ENCODE peak calls at places on chromosome 22, in ten cellular contexts. I is A549, X is lower leg skin, N is adrenal gland, L is ovary, E is right lobe of liver, F is endothelial cell of umbilical vein, Q is esophagus squamous epithelium, Y is breast epithelium, T is GM12892. D is an unnamed sample.

GRCh38 chr22:27046126-27046525 is 388.7 kb downstream of the MIAT start:
- DNase-seq in T (no peak), Y (no peak), Q (no peak), N (no peak), X (no peak), L (no peak), E (no peak), I (no peak), F (no peak), D (no peak)

GRCh38 chr22:45608763-45609180 is 62.9 kb upstream of the ATXN10 start:
- DNase-seq in Q (no peak), E (no peak), L (no peak), X (no peak), Y (no peak), I (peak), F (no peak), T (no peak), N (no peak), D (no peak)

GRCh38 chr22:49257551-49257951 is 570.1 kb downstream of the BRD1 start:
- DNase-seq in N (no peak), Y (peak), I (no peak), L (no peak), T (no peak), F (no peak), Q (no peak), E (no peak), X (no peak), D (no peak)

GRCh38 chr22:45510376-45511232 is 7.9 kb downstream of the FBLN1 start:
- DNase-seq in X (no peak), N (no peak), I (no peak), Y (no peak), L (no peak), F (no peak), Q (no peak), E (no peak), T (no peak), D (no peak)

GRCh38 chr22:27876684-27877083 is 42.4 kb downstream of the PITPNB start:
- DNase-seq in I (no peak), T (no peak), F (no peak), Q (no peak), E (no peak), L (no peak), X (no peak), Y (no peak), N (no peak), D (no peak)

GRCh38 chr22:27752771-27753170 is 48.8 kb downstream of the MN1 start:
- DNase-seq in L (peak), F (no peak), X (peak), N (no peak), T (no peak), I (peak), Y (no peak), E (no peak), Q (no peak), D (no peak)

GRCh38 chr22:35611891-35612576 is 5.1 kb downstream of the MB start:
- DNase-seq in I (no peak), Y (no peak), F (no peak), E (no peak), T (no peak), N (peak), X (no peak), Q (no peak), L (peak), D (no peak)

GRCh38 chr22:27450448-27450847 is 351.1 kb downstream of the MN1 start:
- DNase-seq in X (no peak), L (no peak), I (no peak), Q (no peak), T (no peak), N (no peak), E (no peak), F (no peak), Y (no peak), D (no peak)

GRCh38 chr22:26658161-26658560 is 773 bp downstream of the MIAT start:
- DNase-seq in E (no peak), Q (no peak), T (no peak), N (no peak), Y (no peak), X (no peak), L (no peak), I (no peak), F (no peak), D (peak)

GRCh38 chr22:44023404-44024287 is 456 bp upstream of the PARVB start:
- DNase-seq in E (peak), Q (no peak), I (peak), T (peak), F (peak), L (peak), N (peak), Y (no peak), X (no peak), D (peak)

GRCh38 chr22:44764974-44765373 is 12.6 kb downstream of the ARHGAP8 start:
- DNase-seq in I (no peak), X (no peak), E (no peak), L (no peak), Y (no peak), F (no peak), N (no peak), Q (no peak), T (no peak), D (no peak)

GRCh38 chr22:28426346-28427132 is 253.1 kb downstream of the TTC28 start:
- DNase-seq in Q (no peak), L (no peak), F (peak), N (no peak), X (no peak), E (no peak), I (no peak), Y (no peak), T (no peak), D (no peak)

GRCh38 chr22:25083414-25084166 is 116.1 kb upstream of the CRYBB3 start:
- DNase-seq in X (no peak), I (no peak), T (no peak), F (no peak), N (no peak), L (no peak), Q (no peak), E (no peak), Y (no peak), D (no peak)

GRCh38 chr22:39724390-39724789 is 153.8 kb downstream of the CACNA1I start:
- DNase-seq in I (peak), T (no peak), Q (no peak), Y (peak), L (no peak), N (no peak), F (no peak), X (no peak), E (no peak), D (peak)

GRCh38 chr22:49400866-49401598 is 426.6 kb downstream of the BRD1 start:
- DNase-seq in X (peak), I (no peak), N (no peak), L (no peak), T (no peak), E (no peak), Q (no peak), F (no peak), Y (peak), D (no peak)

GRCh38 chr22:25281675-25282345 is 62.4 kb downstream of the CRYBB2 start:
- DNase-seq in X (no peak), E (no peak), T (no peak), Q (no peak), N (no peak), Y (no peak), F (no peak), L (no peak), I (no peak), D (no peak)

GRCh38 chr22:42932857-42933782 is 76.0 kb upstream of the ARFGAP3 start:
- DNase-seq in F (no peak), L (no peak), E (no peak), Q (no peak), N (no peak), Y (no peak), X (no peak), I (no peak), T (peak), D (no peak)

GRCh38 chr22:27844256-27844655 is 42.7 kb upstream of the MN1 start:
- DNase-seq in T (no peak), E (no peak), Y (no peak), N (no peak), Q (no peak), L (no peak), X (no peak), F (no peak), I (no peak), D (no peak)

GRCh38 chr22:49878206-49878605 is 24.6 kb downstream of the ZBED4 start:
- DNase-seq in E (no peak), Q (no peak), Y (no peak), X (no peak), I (no peak), T (no peak), F (no peak), L (no peak), N (no peak), D (no peak)

GRCh38 chr22:25987948-25988347 is 181.3 kb upstream of the SEZ6L start:
- DNase-seq in I (no peak), E (no peak), L (no peak), F (no peak), T (no peak), Y (no peak), Q (no peak), N (no peak), X (no peak), D (no peak)

GRCh38 chr22:25845985-25846745 is 104.2 kb downstream of the MYO18B start:
- DNase-seq in L (no peak), T (no peak), X (no peak), N (no peak), I (no peak), E (no peak), Y (no peak), F (no peak), Q (no peak), D (no peak)

GRCh38 chr22:45917700-45918454 is 59.1 kb downstream of the WNT7B start:
- DNase-seq in X (no peak), Y (no peak), Q (no peak), T (no peak), F (no peak), I (no peak), E (no peak), N (no peak), L (no peak), D (no peak)

GRCh38 chr22:36191106-36191836 is 10.3 kb downstream of the APOL4 start:
- DNase-seq in L (peak), N (peak), Q (no peak), X (no peak), F (no peak), T (no peak), I (no peak), E (no peak), Y (no peak), D (no peak)

GRCh38 chr22:25903294-25903693 is 161.3 kb downstream of the MYO18B start:
- DNase-seq in I (peak), X (no peak), Q (no peak), Y (no peak), T (no peak), E (no peak), F (no peak), L (no peak), N (no peak), D (peak)

GRCh38 chr22:36433318-36434231 is 45.8 kb upstream of the MYH9 start:
- DNase-seq in T (no peak), N (peak), Y (no peak), L (no peak), X (no peak), F (peak), Q (no peak), E (peak), I (no peak), D (no peak)

GRCh38 chr22:32699686-32700085 is 101.8 kb upstream of the TIMP3 start:
- DNase-seq in T (no peak), Q (no peak), L (no peak), E (no peak), F (no peak), X (no peak), Y (no peak), N (no peak), I (no peak), D (no peak)

GRCh38 chr22:27422442-27422841 is 379.1 kb downstream of the MN1 start:
- DNase-seq in F (no peak), X (no peak), T (no peak), Q (no peak), N (no peak), E (no peak), L (no peak), I (no peak), Y (no peak), D (no peak)

DNA sequence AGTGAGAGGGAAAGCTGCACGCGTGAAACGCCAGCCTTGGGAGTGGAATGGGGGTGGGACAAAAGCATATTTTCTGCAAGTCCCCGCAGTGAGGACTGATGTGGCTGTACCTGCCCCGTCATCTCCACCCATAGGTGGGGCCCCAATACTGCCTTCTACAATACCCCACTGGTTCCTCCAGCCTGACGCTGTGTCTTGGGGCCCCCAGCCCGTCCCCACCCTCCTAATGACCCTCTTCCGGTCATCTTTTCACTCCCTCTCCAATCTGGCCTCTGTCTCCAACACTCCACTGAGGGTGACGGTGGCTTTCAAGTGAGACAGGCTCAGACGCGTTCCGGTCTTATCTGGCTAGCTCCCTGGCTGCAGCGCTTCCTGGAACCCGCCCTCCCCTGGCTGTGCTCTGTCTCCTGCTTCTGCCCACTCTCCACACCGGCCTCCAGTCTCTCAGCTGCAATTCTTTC is 104.2 kb downstream of the MICAL3 start:
- DNase-seq in T (no peak), I (no peak), Y (no peak), N (peak), X (no peak), E (peak), L (peak), Q (no peak), F (peak), D (peak)
- TF ChIP-seq POLR2A in T (no peak), I (no peak), Y (no peak), N (no peak), X (no peak), E (no peak), L (no peak), Q (no peak), F (no peak), D (peak)

GRCh38 chr22:19331474-19331873 is 40.0 kb upstream of the CLTCL1 start:
- DNase-seq in N (no peak), T (no peak), Q (no peak), Y (no peak), L (no peak), X (no peak), E (no peak), F (no peak), I (no peak), D (no peak)
- TF ChIP-seq POLR2A in N (no peak), T (no peak), Q (no peak), Y (no peak), L (no peak), X (no peak), E (no peak), F (no peak), I (no peak), D (no peak)

DNA sequence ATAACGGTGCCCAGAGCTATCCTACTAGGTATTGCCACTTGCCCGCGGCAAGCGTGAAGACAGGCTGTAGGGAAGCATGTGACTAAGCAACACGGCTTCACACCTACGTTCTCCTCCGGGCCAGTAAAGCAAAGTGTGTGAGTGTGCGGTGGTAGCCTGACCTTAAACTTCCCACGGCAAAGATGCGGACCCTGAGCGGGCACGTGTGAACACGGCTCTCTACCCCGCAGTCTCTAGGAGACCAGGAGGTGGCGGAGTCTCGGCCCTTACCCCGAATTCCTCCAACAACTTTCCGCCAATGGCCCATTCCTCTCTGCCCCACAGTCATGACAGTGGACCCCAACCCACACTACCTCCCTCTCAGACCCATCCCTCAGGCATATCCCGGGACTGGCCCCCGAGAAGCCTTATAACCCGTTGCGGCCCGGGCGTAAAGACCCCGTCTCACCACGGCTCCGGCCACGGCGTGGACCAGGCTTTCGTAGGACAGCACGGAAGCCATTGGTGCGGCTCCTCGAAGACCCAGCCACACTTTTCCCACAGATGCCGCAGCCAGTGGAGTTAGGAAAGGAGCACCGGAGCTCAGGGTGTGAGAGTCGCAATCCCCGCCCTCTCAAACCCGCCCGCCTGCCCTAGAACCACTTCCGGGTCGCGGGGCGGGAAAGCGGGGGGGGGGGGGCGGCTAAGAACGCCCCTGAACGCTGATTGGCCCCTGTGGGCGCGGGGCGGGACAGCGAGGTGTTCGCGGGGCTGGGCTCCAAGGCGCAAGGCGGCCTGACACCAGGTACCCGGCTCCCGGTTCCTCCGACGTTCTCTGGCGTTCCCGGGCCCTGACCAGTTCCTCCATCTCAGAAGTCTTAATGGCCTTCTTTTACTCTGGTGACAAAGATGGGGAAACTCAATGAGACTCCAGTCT is at the start of gene SLC25A17:
- DNase-seq in Q (peak), N (peak), F (peak), L (peak), Y (peak), E (peak), I (peak), T (peak), X (peak), D (peak)
- TF ChIP-seq POLR2A in Q (no peak), N (no peak), F (peak), L (no peak), Y (no peak), E (peak), I (peak), T (peak), X (no peak), D (peak)

GRCh38 chr22:37567991-37568390 is 7.7 kb downstream of the CDC42EP1 start:
- DNase-seq in T (no peak), L (peak), Q (no peak), I (no peak), Y (no peak), F (no peak), X (no peak), E (no peak), N (no peak), D (no peak)

GRCh38 chr22:37570661-37570976 is 9.3 kb downstream of the LGALS2 start:
- DNase-seq in I (no peak), Q (no peak), T (no peak), X (no peak), F (no peak), Y (no peak), N (no peak), E (no peak), L (no peak), D (no peak)

GRCh38 chr22:37568448-37569008 is 8.2 kb downstream of the CDC42EP1 start:
- DNase-seq in Y (no peak), E (no peak), L (peak), T (no peak), I (no peak), X (no peak), N (no peak), Q (no peak), F (no peak), D (no peak)

GRCh38 chr22:37569921-37570660 is 9.8 kb downstream of the LGALS2 start:
- DNase-seq in I (no peak), L (peak), E (peak), X (no peak), Y (no peak), T (no peak), N (peak), F (no peak), Q (no peak), D (no peak)

GRCh38 chr22:37569009-37569920 is 9.0 kb downstream of the CDC42EP1 start:
- DNase-seq in Q (no peak), L (peak), Y (no peak), N (no peak), T (no peak), F (no peak), X (no peak), E (peak), I (no peak), D (no peak)
- TF ChIP-seq POLR2A in Q (no peak), L (no peak), Y (no peak), N (no peak), T (no peak), F (peak), X (no peak), E (peak), I (no peak), D (no peak)

GRCh38 chr22:30610299-30610698 is 3.3 kb downstream of the TCN2 start:
- DNase-seq in I (no peak), Y (no peak), X (peak), L (no peak), T (no peak), N (peak), Q (no peak), F (no peak), E (peak), D (peak)

GRCh38 chr22:30607939-30608338 is 965 bp downstream of the TCN2 start:
- DNase-seq in T (no peak), Y (no peak), X (no peak), Q (no peak), N (no peak), L (no peak), F (no peak), E (no peak), I (no peak), D (no peak)

GRCh38 chr22:30607300-30607930 is 441 bp downstream of the TCN2 start:
- DNase-seq in Y (no peak), I (no peak), E (no peak), F (no peak), T (no peak), Q (no peak), L (no peak), X (no peak), N (no peak), D (no peak)

GRCh38 chr22:30611197-30611596 is 4.2 kb downstream of the TCN2 start:
- DNase-seq in L (no peak), I (no peak), Y (no peak), E (no peak), X (no peak), Q (no peak), T (no peak), F (no peak), N (no peak), D (peak)

DNA sequence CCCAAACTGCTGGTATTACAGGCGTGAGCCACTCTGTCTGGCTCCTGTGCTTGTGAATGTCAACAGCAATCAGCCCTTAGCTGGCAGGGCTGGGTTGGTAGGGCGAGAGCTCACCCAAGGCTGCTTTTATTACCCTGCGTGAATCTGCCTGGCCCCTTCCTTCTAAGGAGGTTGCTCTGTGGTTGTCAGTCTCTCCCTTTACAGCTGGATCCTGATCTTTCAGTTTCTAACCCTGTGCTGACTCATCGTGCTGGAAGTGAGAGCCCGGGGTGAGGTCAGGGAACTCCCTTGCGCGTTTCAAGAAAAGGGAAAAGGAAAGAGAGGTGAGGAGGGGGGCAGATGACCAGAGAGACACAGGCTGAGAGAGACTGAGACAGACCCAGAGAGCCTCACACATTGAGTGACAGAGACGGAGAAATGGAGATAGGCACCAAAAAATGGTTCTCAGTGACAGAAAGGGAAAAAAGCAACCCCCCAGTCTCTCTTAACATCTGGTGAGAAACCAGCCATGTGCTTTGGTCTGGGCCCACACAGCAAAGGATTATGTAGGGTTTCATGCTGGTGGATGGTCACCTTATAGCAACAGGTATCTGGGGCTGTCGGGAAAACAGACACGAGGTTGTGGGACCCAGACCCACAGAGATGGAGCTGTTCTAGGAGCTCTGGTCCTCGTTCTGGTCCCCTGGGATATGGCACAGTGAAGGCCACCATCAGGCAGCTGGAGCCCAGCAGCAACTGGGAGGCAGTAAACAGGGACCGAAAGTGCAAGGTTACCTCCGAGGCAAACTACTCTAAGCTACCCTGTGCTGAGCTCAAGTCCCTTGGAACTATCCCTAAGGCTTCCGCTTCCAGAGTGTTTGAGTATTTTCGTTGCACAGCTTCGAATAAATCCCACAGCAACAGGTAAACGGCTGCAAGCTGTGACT is 2.5 kb downstream of the TCN2 start:
- DNase-seq in Y (no peak), T (peak), X (peak), I (peak), Q (no peak), L (peak), N (peak), E (peak), F (peak), D (peak)
- TF ChIP-seq POLR2A in Y (no peak), T (no peak), X (no peak), I (no peak), Q (no peak), L (no peak), N (no peak), E (peak), F (no peak), D (peak)

GRCh38 chr22:38240734-38241252 is 32.0 kb downstream of the TMEM184B start:
- DNase-seq in Q (no peak), L (no peak), E (no peak), Y (no peak), T (no peak), I (peak), X (no peak), N (peak), F (peak), D (peak)
- TF ChIP-seq POLR2A in Q (no peak), L (no peak), E (no peak), Y (no peak), T (no peak), I (no peak), X (no peak), N (no peak), F (no peak), D (no peak)

D was measured in erythroblast.